ENCODE peak calls at places on chromosomes 4 and X, in seven cellular contexts. Q is fibroblast of lung, Z is left ventricle myocardium inferior, M is pancreas, E is neural progenitor cell, L is tibial artery, R is lower lobe of right lung. O is an unnamed sample.

GRCh38 chr4:89753601-89754066 is 83.3 kb downstream of the SNCA start:
- DNase-seq in Q (peak; percentile 97), Z (no peak), M (no peak), E (no peak), L (no peak), R (no peak), O (peak; percentile 98)

GRCh38 chr4:70802923-70803605 is 36.6 kb downstream of the GRSF1 start:
- DNase-seq in Q (peak; percentile 15), Z (no peak), M (no peak), E (no peak), L (no peak), R (no peak), O (no peak)

GRCh38 chr4:98334461-98334860 is 73.3 kb downstream of the RAP1GDS1 start:
- DNase-seq in Q (no peak), Z (no peak), M (no peak), E (no peak), L (no peak), R (no peak), O (no peak)

GRCh38 chr4:158327525-158327924 is 117.2 kb downstream of the TMEM144 start:
- DNase-seq in Q (no peak), Z (no peak), M (peak; percentile 62), E (peak; percentile 42), L (no peak), R (no peak), O (no peak)

GRCh38 chr4:83757121-83757621 is 221.3 kb downstream of the GPAT3 start:
- DNase-seq in Q (no peak), Z (no peak), M (no peak), E (no peak), L (no peak), R (no peak), O (no peak)

GRCh38 chr4:108168672-108169562 is at the start of gene LEF1:
- DNase-seq in Q (peak; percentile 49), Z (no peak), M (peak; percentile 43), E (peak; percentile 93), L (no peak), R (no peak), O (no peak)

GRCh38 chrX:72620550-72621145 is 48.0 kb upstream of the HDAC8 start:
- DNase-seq in Q (peak; percentile 89), Z (peak; percentile 14), M (peak; percentile 81), E (no peak), L (peak; percentile 67), R (peak; percentile 23), O (peak; percentile 27)

GRCh38 chrX:41332005-41332404 is 2.0 kb upstream of the DDX3X start:
- DNase-seq in Q (no peak), Z (no peak), M (no peak), E (no peak), L (no peak), R (no peak), O (no peak)

GRCh38 chr4:7398104-7398423 is 36.7 kb downstream of the PSAPL1 start:
- DNase-seq in Q (peak; percentile 93), Z (peak; percentile 69), M (peak; percentile 37), E (no peak), L (peak; percentile 9), R (peak; percentile 89), O (no peak)

GRCh38 chr4:2442175-2442993 is 23.6 kb downstream of the CFAP99 start:
- DNase-seq in Q (no peak), Z (no peak), M (no peak), E (no peak), L (no peak), R (no peak), O (no peak)

GRCh38 chrX:2521092-2521926 is 20.5 kb upstream of the DHRSX start:
- DNase-seq in Q (no peak), Z (no peak), M (peak; percentile 37), E (no peak), L (peak; percentile 54), R (no peak), O (no peak)

GRCh38 chr4:173192375-173193162 is 24.0 kb downstream of the GALNT7 start:
- DNase-seq in Q (no peak), Z (no peak), M (no peak), E (no peak), L (no peak), R (no peak), O (no peak)

GRCh38 chr4:151105454-151106032 is 6.1 kb downstream of the RPS3A start:
- DNase-seq in Q (no peak), Z (no peak), M (no peak), E (no peak), L (no peak), R (no peak), O (no peak)
- H3K36me3 ChIP-seq in Q (peaks cover 9% of the 10 kb centered on the region), Z (peaks cover 76% of the 10 kb centered on the region), M (peaks cover 31% of the 10 kb centered on the region), E (peaks cover 16% of the 10 kb centered on the region), L (peaks cover 89% of the 10 kb centered on the region), R (peaks cover 81% of the 10 kb centered on the region), O (peaks cover 17% of the 10 kb centered on the region)

GRCh38 chr4:8894424-8894816 is 22.8 kb upstream of the HMX1 start:
- DNase-seq in Q (no peak), Z (no peak), M (no peak), E (no peak), L (no peak), R (no peak), O (no peak)
- H3K4me3 ChIP-seq in Q (no peak overlapping the region), Z (peak overlapping the region; percentile 36), M (no peak overlapping the region), E (peak overlapping the region; percentile 39), L (no peak overlapping the region), R (no peak overlapping the region), O (no peak overlapping the region)

DNA sequence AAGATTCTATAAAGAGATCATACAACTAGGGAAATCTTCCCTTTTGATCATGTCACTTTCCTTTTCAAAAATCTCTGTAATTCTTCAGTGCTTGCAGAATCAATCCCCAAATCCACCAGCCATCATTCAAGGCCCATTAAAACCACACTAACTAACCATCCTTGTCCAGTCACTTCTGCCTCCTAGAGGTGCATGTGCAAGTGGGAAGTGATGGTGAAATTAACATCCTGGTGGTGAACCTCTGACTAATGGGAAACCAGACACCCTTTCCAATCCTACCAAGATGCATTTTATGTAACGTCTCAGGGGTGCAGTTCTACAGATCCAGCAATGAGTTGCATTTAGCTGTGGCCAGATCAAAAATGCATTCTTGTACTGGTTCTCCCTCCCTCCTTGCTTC is 341.8 kb downstream of the RAPGEF2 start:
- DNase-seq in Q (peak; percentile 46), Z (no peak), M (no peak), E (no peak), L (no peak), R (no peak), O (no peak)
- TF ChIP-seq CTCF in Q (no peak), Z (no peak), M (no peak), E (no peak), L (no peak), R (no peak), O (no peak)

DNA sequence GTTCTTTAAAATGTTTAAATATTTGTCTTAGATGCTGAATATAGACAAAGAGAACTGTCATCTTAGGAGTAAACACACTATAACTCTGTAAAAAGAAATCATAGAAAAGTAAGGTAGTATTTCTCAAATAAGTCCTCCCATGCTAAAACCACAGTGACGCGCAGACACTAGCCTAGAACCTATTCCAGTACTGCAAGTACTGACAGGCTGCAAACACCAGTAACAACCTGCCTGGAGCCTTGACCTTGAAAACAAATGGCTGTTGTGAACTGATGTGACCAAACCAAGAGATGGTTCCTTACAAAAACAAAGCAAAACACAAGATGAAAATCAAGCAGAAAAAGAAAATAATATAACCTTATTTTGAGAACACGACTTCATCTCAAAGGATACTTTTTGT is 8.5 kb downstream of the TIFA start:
- DNase-seq in Q (no peak), Z (no peak), M (no peak), E (no peak), L (no peak), R (no peak), O (no peak)
- H3K36me3 ChIP-seq in Q (no peaks in the 10 kb centered on the region), Z (peaks cover 3% of the 10 kb centered on the region), M (no peaks in the 10 kb centered on the region), E (no peaks in the 10 kb centered on the region), L (peaks cover 9% of the 10 kb centered on the region), R (peaks cover 9% of the 10 kb centered on the region), O (no peaks in the 10 kb centered on the region)

GRCh38 chr4:857461-857860 is 31.5 kb upstream of the CPLX1 start:
- DNase-seq in Q (no peak), Z (no peak), M (no peak), E (no peak), L (no peak), R (peak; percentile 23), O (no peak)

GRCh38 chr4:856468-856901 is 30.6 kb upstream of the CPLX1 start:
- DNase-seq in Q (no peak), Z (no peak), M (no peak), E (no peak), L (no peak), R (peak; percentile 24), O (no peak)

GRCh38 chr4:851701-852430 is 25.9 kb upstream of the CPLX1 start:
- DNase-seq in Q (no peak), Z (no peak), M (no peak), E (no peak), L (no peak), R (peak; percentile 41), O (no peak)

GRCh38 chr4:853416-853781 is 27.5 kb upstream of the CPLX1 start:
- DNase-seq in Q (no peak), Z (no peak), M (no peak), E (no peak), L (no peak), R (peak; percentile 38), O (no peak)

DNA sequence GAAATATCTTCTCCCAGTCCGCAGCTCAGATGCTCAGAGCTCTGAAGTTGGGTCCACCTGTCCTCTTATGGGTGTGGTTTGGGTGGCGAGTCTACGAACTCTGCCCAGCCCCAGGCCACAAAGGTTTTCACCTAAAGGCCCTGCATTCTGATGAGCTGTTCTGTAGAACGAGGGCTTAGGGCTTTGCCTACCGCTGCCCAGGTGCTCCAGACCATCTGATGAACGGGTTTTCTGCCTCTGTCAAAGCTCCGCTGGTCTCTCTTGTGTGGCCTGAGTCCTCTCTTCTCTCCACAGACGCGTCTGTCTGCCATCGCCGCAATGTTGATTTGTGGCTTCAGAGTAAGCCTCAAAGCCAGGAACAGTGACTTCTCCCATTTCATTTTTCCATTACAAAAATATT is 28.4 kb upstream of the CPLX1 start:
- DNase-seq in Q (no peak), Z (no peak), M (no peak), E (no peak), L (no peak), R (peak; percentile 19), O (no peak)
- H3K4me3 ChIP-seq in Q (no peak overlapping the region), Z (no peak overlapping the region), M (no peak overlapping the region), E (no peak overlapping the region), L (no peak overlapping the region), R (no peak overlapping the region), O (no peak overlapping the region)